ENCODE peak calls at places on chromosomes 7 and 10, in four cellular contexts. G, Y, O and L are unnamed samples.

GRCh38 chr7:25263292-25263691 is 35.0 kb upstream of the NPVF start:
- DNase-seq in G (no peak), Y (no peak), O (no peak), L (peak)

GRCh38 chr10:28047061-28047460 is 48.2 kb upstream of the ODAD2 start:
- DNase-seq in G (no peak), Y (no peak), O (no peak), L (no peak)

GRCh38 chr10:112585052-112585451 is 138.0 kb downstream of the VTI1A start:
- DNase-seq in G (no peak), Y (no peak), O (no peak), L (peak)

GRCh38 chr10:31318382-31318853 is 598 bp upstream of the ZEB1 start:
- DNase-seq in G (peak), Y (peak), O (no peak), L (peak)

GRCh38 chr7:153584132-153584531 is 468.1 kb upstream of the DPP6 start:
- DNase-seq in G (no peak), Y (no peak), O (no peak), L (no peak)

GRCh38 chr7:77765906-77766800 is 32.1 kb downstream of the TMEM60 start:
- DNase-seq in G (no peak), Y (no peak), O (no peak), L (no peak)

GRCh38 chr10:97852277-97852676 is 2.6 kb downstream of the GOLGA7B start:
- DNase-seq in G (no peak), Y (no peak), O (no peak), L (peak)

GRCh38 chr7:86844608-86845007 is 200.9 kb downstream of the GRM3 start:
- DNase-seq in G (no peak), Y (no peak), O (no peak), L (no peak)

GRCh38 chr10:21944727-21945386 is 58.7 kb downstream of the DNAJC1 start:
- DNase-seq in G (no peak), Y (no peak), O (no peak), L (no peak)

GRCh38 chr7:55657654-55658053 is 85.4 kb upstream of the VOPP1 start:
- DNase-seq in G (no peak), Y (no peak), O (no peak), L (peak)

GRCh38 chr10:98259606-98260319 is 8.2 kb downstream of the LOXL4 start:
- DNase-seq in G (no peak), Y (no peak), O (no peak), L (no peak)

GRCh38 chr7:128322040-128322643 is 21.6 kb downstream of the RBM28 start:
- DNase-seq in G (peak), Y (no peak), O (peak), L (peak)

GRCh38 chr7:45258533-45259226 is 101.1 kb downstream of the RAMP3 start:
- DNase-seq in G (no peak), Y (no peak), O (no peak), L (no peak)

GRCh38 chr10:3467052-3467906 is 294.7 kb upstream of the PITRM1 start:
- DNase-seq in G (peak), Y (peak), O (no peak), L (peak)

GRCh38 chr10:91596821-91597396 is 36.0 kb downstream of the PPP1R3C start:
- DNase-seq in G (no peak), Y (no peak), O (no peak), L (peak)

GRCh38 chr7:151009340-151010001 is 14.8 kb downstream of the ATG9B start:
- DNase-seq in G (no peak), Y (no peak), O (no peak), L (no peak)

GRCh38 chr7:36546331-36546730 is 156.7 kb downstream of the ANLN start:
- DNase-seq in G (no peak), Y (no peak), O (no peak), L (no peak)